ENCODE peak calls at places on chromosomes 11 and 22, in six cellular contexts. P is H1, J is HepG2, Q is GM12878, K is K562, O is GM12892. C is an unnamed sample.

GRCh38 chr11:134399293-134399654 is 12.8 kb downstream of the B3GAT1 start:
- DNase-seq in O (no peak), J (no peak), K (no peak), Q (no peak), P (no peak), C (no peak)

GRCh38 chr22:21642584-21643448 is 714 bp downstream of the SDF2L1 start:
- DNase-seq in O (no peak), Q (no peak), K (peak), J (peak), P (peak), C (peak)

GRCh38 chr11:112525270-112525669 is 264.6 kb upstream of the PLET1 start:
- DNase-seq in O (no peak), J (no peak), P (no peak), Q (no peak), K (no peak), C (no peak)

GRCh38 chr11:76206327-76207081 is at the start of gene WNT11:
- DNase-seq in K (peak), Q (no peak), P (peak), J (no peak), O (no peak), C (no peak)

GRCh38 chr11:63240791-63241379 is 2.5 kb downstream of the SLC22A25 start:
- DNase-seq in K (no peak), O (no peak), Q (no peak), J (peak), P (no peak), C (no peak)

GRCh38 chr11:13869404-13869886 is 93.1 kb upstream of the SPON1 start:
- DNase-seq in P (no peak), Q (no peak), O (no peak), K (no peak), J (no peak), C (no peak)

GRCh38 chr11:6353367-6353987 is 33.2 kb upstream of the CAVIN3 start:
- DNase-seq in P (peak), J (peak), Q (peak), K (peak), O (peak), C (peak)

GRCh38 chr11:105609832-105610781 is at the start of gene GRIA4:
- DNase-seq in J (no peak), Q (no peak), P (peak), O (no peak), K (no peak), C (no peak)

GRCh38 chr11:94134651-94135512 is 6.2 kb downstream of the PANX1 start:
- DNase-seq in Q (no peak), O (no peak), P (no peak), K (no peak), J (no peak), C (no peak)

GRCh38 chr11:208177-208916 is 839 bp downstream of the RIC8A start:
- DNase-seq in K (peak), Q (no peak), P (peak), J (peak), O (peak), C (peak)

GRCh38 chr11:1570001-1570453 is 2.0 kb downstream of the DUSP8 start:
- DNase-seq in K (no peak), J (peak), Q (no peak), O (no peak), P (no peak), C (no peak)

GRCh38 chr11:3153291-3153861 is 11.7 kb downstream of the OSBPL5 start:
- DNase-seq in P (no peak), O (no peak), J (no peak), K (no peak), Q (no peak), C (no peak)

GRCh38 chr11:123561046-123561781 is 93.2 kb downstream of the SCN3B start:
- DNase-seq in O (no peak), J (peak), Q (no peak), P (no peak), K (no peak), C (no peak)

GRCh38 chr11:61702701-61703312 is 22.6 kb downstream of the DAGLA start:
- DNase-seq in K (no peak), O (no peak), Q (no peak), P (no peak), J (no peak), C (no peak)

GRCh38 chr11:69644962-69645675 is 4.2 kb downstream of the CCND1 start:
- DNase-seq in O (no peak), K (no peak), P (no peak), Q (no peak), J (no peak), C (no peak)

GRCh38 chr22:32717337-32718240 is 83.9 kb upstream of the TIMP3 start:
- DNase-seq in Q (no peak), K (no peak), P (no peak), J (no peak), O (no peak), C (no peak)

GRCh38 chr11:66744485-66745355 is 15.7 kb upstream of the SPTBN2 start:
- DNase-seq in K (peak), P (peak), J (peak), Q (peak), O (peak), C (peak)
- TF ChIP-seq POLR2A in K (peak), P (no peak), J (no peak), Q (peak), O (peak), C (peak)

GRCh38 chr11:68053981-68054812 is 15.4 kb downstream of the TCIRG1 start:
- DNase-seq in O (no peak), K (no peak), P (no peak), J (no peak), Q (no peak), C (no peak)

GRCh38 chr11:68057807-68058206 is 19.0 kb downstream of the TCIRG1 start:
- DNase-seq in K (no peak), P (no peak), J (no peak), Q (no peak), O (no peak), C (no peak)

GRCh38 chr11:68053117-68053516 is 14.3 kb downstream of the TCIRG1 start:
- DNase-seq in P (no peak), K (no peak), J (no peak), Q (no peak), O (no peak), C (no peak)

GRCh38 chr11:68052137-68052873 is 13.5 kb downstream of the TCIRG1 start:
- DNase-seq in Q (no peak), K (no peak), J (no peak), P (no peak), O (no peak), C (no peak)

GRCh38 chr11:68056317-68057285 is 17.8 kb downstream of the TCIRG1 start:
- DNase-seq in O (no peak), J (peak), Q (no peak), P (no peak), K (no peak), C (no peak)
- TF ChIP-seq POLR2AphosphoS5 in O (no peak), J (peak), Q (no peak), P (no peak), K (no peak), C (peak)

DNA sequence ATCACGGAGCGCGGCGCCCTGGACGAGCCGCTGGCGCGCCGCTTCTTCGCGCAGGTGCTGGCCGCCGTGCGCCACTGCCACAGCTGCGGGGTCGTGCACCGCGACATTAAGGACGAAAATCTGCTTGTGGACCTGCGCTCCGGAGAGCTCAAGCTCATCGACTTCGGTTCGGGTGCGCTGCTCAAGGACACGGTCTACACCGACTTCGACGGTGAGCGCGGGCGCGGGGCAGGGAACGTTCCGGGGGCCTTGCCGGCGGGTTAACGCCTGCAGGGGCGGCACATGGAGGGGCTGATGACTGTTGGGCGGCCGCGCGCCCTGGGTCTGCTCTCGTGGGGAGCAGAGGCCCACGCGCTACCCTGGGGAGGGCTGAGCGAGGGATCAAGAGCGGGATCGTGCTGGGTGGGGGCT is 1.0 kb downstream of the PIM3 start:
- DNase-seq in P (no peak), O (no peak), J (no peak), K (no peak), Q (no peak), C (no peak)
- TF ChIP-seq TAF1 in P (no peak), O (no peak), J (peak), K (no peak), Q (no peak), C (no peak)

GRCh38 chr22:46335201-46336118 is at the start of gene TRMU:
- DNase-seq in P (peak), O (peak), K (peak), J (peak), Q (peak), C (peak)
- TF ChIP-seq POLR2A in P (peak), O (peak), K (peak), J (peak), Q (peak), C (peak)

DNA sequence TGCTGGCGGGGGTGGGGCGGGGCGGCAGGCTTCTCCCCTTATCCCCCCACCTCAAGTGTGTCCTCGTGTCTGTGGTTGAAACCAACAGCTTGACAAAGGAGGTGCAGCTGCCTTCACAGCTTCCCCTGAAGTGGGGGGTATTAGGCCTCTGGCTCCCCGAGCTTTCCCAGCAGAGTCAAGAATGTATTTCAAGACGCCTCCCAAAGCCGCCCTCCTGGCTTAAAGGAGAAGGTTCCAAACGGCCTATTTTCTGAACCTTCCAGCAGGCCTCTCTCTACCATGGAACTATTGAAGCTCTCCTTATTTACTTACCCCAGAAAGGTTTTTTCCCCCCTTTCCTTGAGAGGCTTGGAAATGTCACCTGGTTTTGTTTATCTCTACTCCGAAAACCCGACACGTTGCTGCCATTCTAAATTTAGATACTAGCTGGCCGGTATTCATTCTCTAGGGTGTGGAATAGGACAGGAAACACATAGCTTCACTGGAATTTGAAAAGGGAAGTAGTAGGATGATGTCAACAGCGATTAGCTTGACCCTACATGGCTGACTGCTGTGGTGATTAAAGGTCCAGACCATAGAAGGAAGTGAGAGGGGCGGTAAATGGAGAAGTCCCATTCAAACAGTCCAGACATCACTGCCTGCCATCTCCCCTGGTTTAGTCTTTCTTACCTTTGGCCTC is 663 bp upstream of the PICALM start:
- DNase-seq in J (peak), Q (peak), O (no peak), K (peak), P (no peak), C (no peak)
- TF ChIP-seq POLR2AphosphoS5 in J (no peak), Q (peak), O (peak), K (no peak), P (no peak), C (no peak)

GRCh38 chr22:43331698-43332097 is 11.5 kb downstream of the SCUBE1 start:
- DNase-seq in Q (no peak), P (no peak), K (no peak), J (no peak), O (no peak), C (no peak)

GRCh38 chr22:43333156-43333555 is 10.0 kb downstream of the SCUBE1 start:
- DNase-seq in K (no peak), J (no peak), P (no peak), Q (no peak), O (no peak), C (no peak)

GRCh38 chr22:43331064-43331435 is 12.1 kb downstream of the SCUBE1 start:
- DNase-seq in K (no peak), Q (no peak), P (no peak), O (no peak), J (no peak), C (no peak)

GRCh38 chr22:43329061-43329460 is 14.1 kb downstream of the SCUBE1 start:
- DNase-seq in O (no peak), K (no peak), J (no peak), P (no peak), Q (no peak), C (no peak)

DNA sequence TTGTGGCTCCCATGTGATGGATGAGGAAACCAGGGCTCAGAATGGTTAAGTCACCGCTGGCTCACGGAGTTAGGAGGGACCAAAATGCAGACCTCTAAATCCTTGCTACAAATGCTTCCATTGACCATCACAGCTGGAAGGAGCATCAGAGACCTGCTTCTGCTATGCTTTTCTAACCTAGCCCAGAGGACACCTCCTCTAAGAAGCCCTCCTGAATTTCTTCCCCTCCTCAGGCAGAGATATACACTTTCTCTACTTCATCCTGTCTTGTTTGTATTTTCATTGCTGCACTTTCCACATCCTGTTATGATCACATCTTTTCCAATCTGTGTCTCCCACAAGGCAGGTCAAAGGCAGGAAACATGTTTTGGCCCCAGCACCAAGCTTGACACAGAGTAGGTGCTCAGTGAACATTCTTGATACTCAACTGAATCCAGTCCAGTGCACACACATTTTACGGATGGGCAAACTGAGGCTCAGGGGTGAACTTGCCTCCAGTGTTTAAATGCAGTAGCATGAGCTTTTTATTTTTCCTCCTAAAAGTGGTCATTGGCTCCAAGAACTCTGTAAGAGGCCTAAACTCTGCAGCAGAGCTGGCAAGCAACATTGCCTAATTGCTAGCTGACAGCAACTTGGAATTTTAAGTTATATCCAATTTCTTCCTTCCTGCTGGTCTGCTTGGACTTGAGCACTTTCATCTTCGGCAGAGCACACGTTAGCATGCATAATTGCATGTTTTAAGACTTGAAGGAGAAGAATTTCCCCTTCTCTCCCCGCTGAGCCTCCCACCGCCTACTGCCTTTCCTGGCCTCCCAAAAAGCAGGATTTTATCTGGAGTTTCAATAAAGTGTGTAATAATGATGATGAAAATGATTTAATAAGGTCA is 12.8 kb downstream of the SCUBE1 start:
- DNase-seq in Q (no peak), J (no peak), P (no peak), O (no peak), K (no peak), C (no peak)
- TF ChIP-seq TAF1 in Q (no peak), J (no peak), P (no peak), O (no peak), K (no peak), C (no peak)

GRCh38 chr11:47215366-47215925 is 672 bp downstream of the DDB2 start:
- DNase-seq in Q (peak), K (no peak), J (peak), P (no peak), O (no peak), C (no peak)
- TF ChIP-seq POLR2A in Q (no peak), K (no peak), J (no peak), P (no peak), O (no peak), C (peak)

C was measured in GM12891.